ENCODE peak calls at places on chromosomes 4 and X, in five cellular contexts. One of them, this sample, is unnamed.
A peak's percentile ranks its signal among the peaks of the same experiment; 100 is the strongest.

GRCh38 chrX:31527455-31528126 is 455.8 kb upstream of the FTHL17 start:
- DNase-seq in body of pancreas: no peak
- DNase-seq in GM10248: no peak
- DNase-seq in endothelial cell of umbilical vein: peak; percentile 73
- DNase-seq in lung: no peak
- DNase-seq in this sample: no peak

GRCh38 chr4:69054578-69055200 is 41.6 kb upstream of the UGT2B7 start:
- DNase-seq in lung: no peak
- DNase-seq in body of pancreas: peak; percentile 26
- DNase-seq in GM10248: peak; percentile 22
- DNase-seq in endothelial cell of umbilical vein: peak; percentile 92
- DNase-seq in this sample: no peak

GRCh38 chrX:27435031-27435430 is 28.1 kb downstream of the PPP4R3C start:
- DNase-seq in lung: no peak
- DNase-seq in GM10248: no peak
- DNase-seq in body of pancreas: no peak
- DNase-seq in endothelial cell of umbilical vein: no peak
- DNase-seq in this sample: no peak

GRCh38 chrX:1466232-1466661 is 13.5 kb upstream of the ASMTL start:
- DNase-seq in lung: peak; percentile 26
- DNase-seq in GM10248: no peak
- DNase-seq in endothelial cell of umbilical vein: no peak
- DNase-seq in body of pancreas: no peak
- DNase-seq in this sample: no peak

GRCh38 chr4:186158021-186158859 is 33.1 kb upstream of the CYP4V2 start:
- DNase-seq in endothelial cell of umbilical vein: no peak
- DNase-seq in GM10248: no peak
- DNase-seq in body of pancreas: no peak
- DNase-seq in lung: no peak
- DNase-seq in this sample: no peak

GRCh38 chr4:42654606-42655005 is 2.3 kb downstream of the ATP8A1 start:
- DNase-seq in GM10248: no peak
- DNase-seq in endothelial cell of umbilical vein: peak; percentile 39
- DNase-seq in body of pancreas: peak; percentile 25
- DNase-seq in lung: peak; percentile 69
- DNase-seq in this sample: no peak

GRCh38 chr4:57078685-57079521 is 31.3 kb downstream of the IGFBP7 start:
- DNase-seq in endothelial cell of umbilical vein: peak; percentile 85
- DNase-seq in lung: no peak
- DNase-seq in GM10248: no peak
- DNase-seq in body of pancreas: peak; percentile 57
- DNase-seq in this sample: peak; percentile 62

GRCh38 chr4:5037553-5038551 is 13.4 kb upstream of the STK32B start:
- DNase-seq in body of pancreas: no peak
- DNase-seq in GM10248: no peak
- DNase-seq in endothelial cell of umbilical vein: peak; percentile 83
- DNase-seq in lung: no peak
- DNase-seq in this sample: no peak

GRCh38 chr4:21778702-21779101 is 169.9 kb downstream of the KCNIP4 start:
- DNase-seq in endothelial cell of umbilical vein: no peak
- DNase-seq in body of pancreas: no peak
- DNase-seq in GM10248: no peak
- DNase-seq in lung: no peak
- DNase-seq in this sample: no peak

GRCh38 chrX:1451676-1452496 is 823 bp downstream of the ASMTL start:
- DNase-seq in GM10248: no peak
- DNase-seq in endothelial cell of umbilical vein: no peak
- DNase-seq in body of pancreas: no peak
- DNase-seq in lung: peak; percentile 39
- DNase-seq in this sample: no peak

GRCh38 chr4:1740021-1740545 is 18.8 kb downstream of the TACC3 start:
- DNase-seq in lung: no peak
- DNase-seq in endothelial cell of umbilical vein: no peak
- DNase-seq in GM10248: no peak
- DNase-seq in body of pancreas: no peak
- DNase-seq in this sample: no peak

GRCh38 chr4:78951862-78952472 is 12.7 kb upstream of the PAQR3 start:
- DNase-seq in lung: no peak
- DNase-seq in endothelial cell of umbilical vein: peak; percentile 42
- DNase-seq in body of pancreas: no peak
- DNase-seq in GM10248: peak; percentile 30
- DNase-seq in this sample: peak; percentile 35

GRCh38 chr4:148044889-148045352 is 313.0 kb downstream of the ARHGAP10 start:
- DNase-seq in lung: no peak
- DNase-seq in body of pancreas: no peak
- DNase-seq in endothelial cell of umbilical vein: peak; percentile 21
- DNase-seq in GM10248: peak; percentile 46
- DNase-seq in this sample: no peak
- TF ChIP-seq CTCF in lung: no peak
- TF ChIP-seq CTCF in body of pancreas: no peak
- TF ChIP-seq CTCF in endothelial cell of umbilical vein: peak; percentile 18
- TF ChIP-seq CTCF in GM10248: peak; percentile 13
- TF ChIP-seq CTCF in this sample: no peak

GRCh38 chrX:114462266-114462665 is 121.6 kb upstream of the HTR2C start:
- DNase-seq in body of pancreas: no peak
- DNase-seq in lung: no peak
- DNase-seq in GM10248: no peak
- DNase-seq in endothelial cell of umbilical vein: no peak
- DNase-seq in this sample: no peak
- TF ChIP-seq CTCF in body of pancreas: no peak
- TF ChIP-seq CTCF in lung: no peak
- TF ChIP-seq CTCF in GM10248: no peak
- TF ChIP-seq CTCF in endothelial cell of umbilical vein: no peak
- TF ChIP-seq CTCF in this sample: no peak

DNA sequence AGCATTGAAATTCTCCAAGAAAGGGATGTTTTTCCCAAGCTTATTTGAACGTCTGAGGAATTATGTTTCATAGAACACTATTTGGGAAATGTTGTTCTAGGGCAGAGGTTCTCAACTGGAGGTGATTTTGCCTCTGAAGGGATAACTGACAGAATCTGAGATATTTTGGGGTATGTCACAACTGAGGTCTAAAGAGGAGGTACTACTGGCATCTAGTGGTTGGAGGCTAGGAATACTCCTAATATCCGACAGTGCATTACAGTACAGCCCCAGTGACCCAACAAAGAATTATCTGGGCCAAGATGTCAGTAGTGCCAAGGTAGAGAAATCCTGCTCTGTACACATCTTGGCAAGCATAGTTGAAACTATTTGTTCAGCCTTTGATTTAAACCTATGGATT is 6.4 kb downstream of the HSPA4L start:
- DNase-seq in lung: no peak
- DNase-seq in endothelial cell of umbilical vein: no peak
- DNase-seq in body of pancreas: no peak
- DNase-seq in GM10248: no peak
- DNase-seq in this sample: no peak
- TF ChIP-seq CTCF in lung: no peak
- TF ChIP-seq CTCF in endothelial cell of umbilical vein: no peak
- TF ChIP-seq CTCF in body of pancreas: no peak
- TF ChIP-seq CTCF in GM10248: peak; percentile 27
- TF ChIP-seq CTCF in this sample: no peak

GRCh38 chr4:156575430-156576073 is 396.0 kb downstream of the PDGFC start:
- DNase-seq in GM10248: no peak
- DNase-seq in lung: no peak
- DNase-seq in endothelial cell of umbilical vein: no peak
- DNase-seq in body of pancreas: no peak
- DNase-seq in this sample: no peak
- TF ChIP-seq CTCF in GM10248: no peak
- TF ChIP-seq CTCF in lung: no peak
- TF ChIP-seq CTCF in endothelial cell of umbilical vein: no peak
- TF ChIP-seq CTCF in body of pancreas: no peak
- TF ChIP-seq CTCF in this sample: no peak

GRCh38 chrX:95760356-95760755 is 924.3 kb upstream of the DIAPH2 start:
- DNase-seq in GM10248: no peak
- DNase-seq in lung: no peak
- DNase-seq in body of pancreas: no peak
- DNase-seq in endothelial cell of umbilical vein: no peak
- DNase-seq in this sample: no peak

GRCh38 chrX:95764972-95765451 is 919.6 kb upstream of the DIAPH2 start:
- DNase-seq in lung: peak; percentile 30
- DNase-seq in body of pancreas: peak; percentile 27
- DNase-seq in endothelial cell of umbilical vein: peak; percentile 49
- DNase-seq in GM10248: peak; percentile 3
- DNase-seq in this sample: peak; percentile 20

DNA sequence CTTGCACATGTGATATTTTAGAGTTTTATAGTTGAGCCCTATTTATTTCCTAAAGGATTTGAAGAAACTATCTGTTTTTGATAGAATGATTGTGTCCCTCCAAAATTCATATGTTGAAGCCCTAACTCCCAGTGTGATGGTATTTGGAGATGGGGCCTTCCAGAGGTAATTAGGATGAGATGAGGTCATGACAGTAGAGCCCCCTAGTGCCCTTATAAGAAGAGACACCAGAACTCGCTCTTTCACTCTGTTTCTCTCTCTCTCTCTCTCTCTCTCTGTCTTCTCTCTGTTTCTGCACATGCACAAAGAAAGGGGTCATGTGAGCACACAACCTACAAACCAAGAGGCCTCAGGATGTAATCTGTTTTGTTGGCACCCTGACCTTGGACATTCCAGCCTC is 921.9 kb upstream of the DIAPH2 start:
- DNase-seq in endothelial cell of umbilical vein: no peak
- DNase-seq in body of pancreas: no peak
- DNase-seq in GM10248: no peak
- DNase-seq in lung: no peak
- DNase-seq in this sample: no peak
- TF ChIP-seq CTCF in endothelial cell of umbilical vein: no peak
- TF ChIP-seq CTCF in body of pancreas: no peak
- TF ChIP-seq CTCF in GM10248: no peak
- TF ChIP-seq CTCF in lung: no peak
- TF ChIP-seq CTCF in this sample: no peak

This sample was measured in prostate gland.